ENCODE peak calls at places on chromosomes 12 and 14, in five cellular contexts. U is Karpas-422, R is IMR-90, A is A549, J is keratinocyte. V is an unnamed sample.

GRCh38 chr14:23608454-23608853 is 27.7 kb upstream of the DHRS2 start:
- DNase-seq in R (no peak), A (no peak), U (no peak), J (no peak), V (no peak)

GRCh38 chr14:99425272-99425681 is 55.4 kb downstream of the SETD3 start:
- DNase-seq in R (no peak), U (peak; percentile 87), A (no peak), J (no peak), V (no peak)

GRCh38 chr12:77837876-77838291 is 7.2 kb downstream of the NAV3 start:
- DNase-seq in U (no peak), J (no peak), A (no peak), R (no peak), V (no peak)

GRCh38 chr14:20799955-20800544 is 2.6 kb downstream of the RNASE1 start:
- DNase-seq in A (no peak), J (no peak), R (no peak), U (no peak), V (no peak)

GRCh38 chr14:21072781-21073339 is 2.8 kb downstream of the ARHGEF40 start:
- DNase-seq in A (no peak), J (no peak), R (no peak), U (no peak), V (no peak)

GRCh38 chr14:73973497-73973896 is 23.4 kb downstream of the COQ6 start:
- DNase-seq in U (no peak), R (no peak), J (no peak), A (no peak), V (no peak)

GRCh38 chr14:56351861-56352260 is 227.7 kb upstream of the TMEM260 start:
- DNase-seq in R (peak; percentile 92), J (no peak), U (no peak), A (no peak), V (peak; percentile 95)

GRCh38 chr12:18165422-18165871 is 75.5 kb upstream of the RERGL start:
- DNase-seq in R (peak; percentile 20), A (no peak), J (no peak), U (no peak), V (peak; percentile 63)

GRCh38 chr14:64303471-64303917 is 9.3 kb upstream of the ESR2 start:
- DNase-seq in R (peak; percentile 68), J (no peak), A (peak; percentile 82), U (peak; percentile 92), V (peak; percentile 52)

GRCh38 chr12:103205906-103206305 is 248.4 kb downstream of the ASCL1 start:
- DNase-seq in R (no peak), J (no peak), A (no peak), U (no peak), V (no peak)

GRCh38 chr12:92794814-92795213 is 92.0 kb downstream of the PLEKHG7 start:
- DNase-seq in R (no peak), A (no peak), U (no peak), J (no peak), V (no peak)

GRCh38 chr12:123602651-123603195 is 824 bp downstream of the DDX55 start:
- DNase-seq in J (no peak), R (no peak), U (peak; percentile 70), A (no peak), V (no peak)

GRCh38 chr14:92549096-92549852 is 35.7 kb downstream of the RIN3 start:
- DNase-seq in R (no peak), U (no peak), J (no peak), A (no peak), V (no peak)

GRCh38 chr14:92549853-92550244 is 36.3 kb downstream of the RIN3 start:
- DNase-seq in J (no peak), R (peak; percentile 16), U (no peak), A (no peak), V (peak; percentile 50)

GRCh38 chr14:92553456-92553855 is 39.9 kb downstream of the RIN3 start:
- DNase-seq in J (no peak), A (peak; percentile 40), R (peak; percentile 67), U (no peak), V (peak; percentile 78)

GRCh38 chr14:92552066-92552465 is 38.5 kb downstream of the RIN3 start:
- DNase-seq in U (no peak), A (no peak), R (no peak), J (no peak), V (no peak)

DNA sequence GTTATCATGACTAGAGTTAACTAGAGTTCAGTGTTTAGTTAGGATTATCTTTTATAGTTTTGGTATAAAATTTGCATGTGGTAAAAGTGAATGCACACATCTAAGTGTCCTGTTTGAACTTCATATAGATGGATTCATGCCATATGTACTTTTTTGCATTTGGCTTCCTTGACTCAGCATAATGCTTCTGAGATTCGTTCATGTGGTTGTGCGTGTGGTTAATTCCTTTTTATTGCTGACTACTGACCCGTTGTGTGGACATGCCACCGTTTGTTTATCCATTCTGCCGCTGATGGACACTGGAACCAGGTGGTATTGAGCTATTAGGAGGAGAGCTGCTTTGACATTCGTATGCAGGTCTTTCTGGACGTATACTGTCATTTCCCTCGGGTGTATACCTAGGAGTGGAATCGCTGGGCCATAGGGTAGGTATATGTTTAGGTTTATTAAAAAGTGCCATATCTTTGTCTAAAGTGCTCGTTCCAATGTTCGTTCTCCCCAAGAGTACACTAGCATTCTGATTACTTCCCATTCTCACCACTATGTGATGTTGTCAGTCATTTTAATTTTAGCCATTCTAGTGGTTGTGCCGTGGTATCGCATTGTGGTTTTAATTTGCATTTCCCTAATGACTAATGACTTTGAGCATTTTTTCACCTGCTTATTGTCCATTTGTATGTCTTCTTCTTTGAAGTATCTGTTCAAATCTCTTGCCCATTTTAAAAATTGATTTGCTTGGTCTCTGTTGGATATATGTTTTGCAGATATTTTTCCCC is 37.7 kb downstream of the RIN3 start:
- DNase-seq in R (no peak), U (peak; percentile 85), J (no peak), A (no peak), V (no peak)
- H3K4me1 ChIP-seq in R (peaks cover 18% of the 10 kb centered on the region), U (peaks cover 22% of the 10 kb centered on the region), J (no peaks in the 10 kb centered on the region), A (peaks cover 27% of the 10 kb centered on the region), V (peaks cover 16% of the 10 kb centered on the region)

DNA sequence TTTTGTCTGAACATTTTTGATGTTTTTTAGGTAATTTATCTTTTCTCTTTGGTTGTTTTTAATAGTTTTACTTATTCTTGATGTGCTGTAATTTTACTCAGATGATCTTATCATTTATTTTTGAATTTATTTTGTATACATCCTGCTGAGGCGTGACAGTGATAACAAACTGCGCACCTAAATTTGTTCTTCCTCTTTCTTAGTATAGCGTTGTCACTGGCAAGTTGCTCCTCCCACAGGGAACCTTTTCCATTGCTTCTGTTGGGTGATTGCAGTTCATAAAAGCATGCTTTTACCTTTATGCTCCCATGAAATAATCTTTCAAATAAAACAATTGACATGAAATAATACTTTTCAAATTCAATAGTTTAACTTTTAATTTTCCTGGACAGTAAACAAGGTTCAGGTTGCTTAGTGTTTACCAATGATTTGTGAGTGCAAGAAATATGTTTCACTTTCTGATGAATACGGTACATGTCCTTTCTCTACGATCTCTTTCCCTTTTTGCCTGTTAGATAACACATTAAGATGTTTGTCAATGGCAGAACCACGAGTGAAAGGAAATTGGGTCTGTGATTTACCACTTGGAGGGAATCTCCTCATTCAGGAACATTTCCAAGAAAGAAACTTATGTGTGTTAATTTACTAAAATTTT is 223.3 kb downstream of the CCDC91 start:
- DNase-seq in R (no peak), J (no peak), A (no peak), U (no peak), V (no peak)
- H3K4me2 ChIP-seq in R (no peak overlapping the region), J (no peak overlapping the region), A (no peak overlapping the region), U (no peak overlapping the region), V (no peak overlapping the region)

GRCh38 chr14:61033851-61034250 is 52.8 kb downstream of the SLC38A6 start:
- DNase-seq in U (peak; percentile 81), J (no peak), A (no peak), R (peak; percentile 58), V (peak; percentile 59)
- H3K4me1 ChIP-seq in U (peaks cover 97% of the 10 kb centered on the region), J (no peaks in the 10 kb centered on the region), A (no peaks in the 10 kb centered on the region), R (no peaks in the 10 kb centered on the region), V (peaks cover 4% of the 10 kb centered on the region)

GRCh38 chr12:119686776-119687175 is 18.8 kb downstream of the PRKAB1 start:
- DNase-seq in R (no peak), U (no peak), A (no peak), J (no peak), V (no peak)

GRCh38 chr12:119686355-119686754 is 18.4 kb downstream of the PRKAB1 start:
- DNase-seq in R (no peak), U (no peak), J (no peak), A (no peak), V (no peak)

GRCh38 chr12:119684730-119685129 is 16.8 kb downstream of the PRKAB1 start:
- DNase-seq in J (no peak), A (no peak), U (no peak), R (no peak), V (no peak)

GRCh38 chr12:119683816-119684215 is 15.9 kb downstream of the PRKAB1 start:
- DNase-seq in J (no peak), R (no peak), U (no peak), A (no peak), V (no peak)

DNA sequence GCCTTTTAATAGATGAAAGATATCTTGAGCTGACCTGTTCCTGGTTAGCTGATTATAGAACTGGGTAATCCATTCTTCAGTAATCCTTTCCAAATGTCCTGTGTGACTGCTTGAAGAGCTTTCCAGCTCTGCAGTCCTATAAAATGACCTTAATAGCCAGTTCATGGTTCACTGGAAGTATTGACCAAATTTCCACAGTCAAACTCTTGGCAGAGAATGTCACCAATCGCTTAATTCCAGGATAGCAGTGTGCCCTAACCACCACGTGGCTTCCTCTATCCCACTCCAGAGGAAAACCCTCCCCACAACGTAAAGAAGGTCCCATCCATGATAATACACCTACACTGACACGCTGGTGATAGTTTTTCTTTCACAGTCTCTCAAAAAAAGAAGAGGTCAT is 17.4 kb downstream of the PRKAB1 start:
- DNase-seq in J (no peak), A (no peak), R (no peak), U (no peak), V (no peak)
- H3K4me2 ChIP-seq in J (no peak overlapping the region), A (no peak overlapping the region), R (no peak overlapping the region), U (no peak overlapping the region), V (no peak overlapping the region)

GRCh38 chr12:3748620-3749019 is 4.3 kb downstream of the CRACR2A start:
- DNase-seq in U (no peak), R (no peak), J (no peak), A (no peak), V (no peak)

GRCh38 chr12:3747543-3747942 is 5.4 kb downstream of the CRACR2A start:
- DNase-seq in R (no peak), J (no peak), A (no peak), U (no peak), V (no peak)

GRCh38 chr12:3746758-3747157 is 6.2 kb downstream of the CRACR2A start:
- DNase-seq in A (no peak), U (no peak), R (no peak), J (no peak), V (no peak)

GRCh38 chr12:3750616-3751015 is 2.3 kb downstream of the CRACR2A start:
- DNase-seq in U (peak; percentile 46), J (no peak), A (no peak), R (no peak), V (no peak)

DNA sequence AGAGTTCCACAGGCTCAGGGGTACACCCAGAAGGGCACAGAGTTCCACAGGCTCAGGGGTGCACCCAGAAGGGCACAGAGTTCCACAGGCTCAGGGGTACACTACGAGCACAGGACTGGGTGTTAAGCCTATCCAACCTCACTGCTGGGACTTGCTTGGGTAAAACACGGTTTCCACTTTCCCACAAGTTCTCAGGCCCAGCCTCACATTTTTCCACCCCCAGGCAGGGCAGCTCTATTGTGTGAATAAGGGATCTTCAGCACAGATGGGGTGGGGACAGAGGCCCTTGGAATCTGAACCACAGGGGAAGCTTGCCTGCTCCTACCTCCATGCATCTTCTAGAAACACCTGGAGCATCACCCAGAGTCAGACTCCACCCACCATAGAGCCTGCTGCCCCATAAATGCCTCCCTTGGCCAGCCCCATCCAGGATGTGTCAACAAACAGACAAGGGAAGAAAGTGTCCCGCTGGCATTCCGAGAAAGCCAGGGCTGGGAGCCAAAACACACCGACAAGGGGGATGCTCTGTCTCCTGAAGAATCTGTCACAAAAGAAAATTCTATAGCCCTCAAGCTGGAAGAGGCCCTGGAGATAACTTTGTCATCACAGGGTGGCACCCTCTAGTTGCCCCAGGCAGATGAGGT is 4.8 kb downstream of the CRACR2A start:
- DNase-seq in A (no peak), J (no peak), R (no peak), U (no peak), V (no peak)
- H3K4me1 ChIP-seq in A (no peaks in the 10 kb centered on the region), J (peaks cover 2% of the 10 kb centered on the region), R (no peaks in the 10 kb centered on the region), U (peaks cover 22% of the 10 kb centered on the region), V (peaks cover 6% of the 10 kb centered on the region)